ENCODE peak calls at places on chromosomes 6 and 20, in eight cellular contexts. One of them, this sample, is unnamed.

GRCh38 chr6:35036059-35036827 is 104.9 kb downstream of the TCP11 start:
- DNase-seq in left ventricle myocardium inferior: no peak
- DNase-seq in cardiac muscle cell: no peak
- DNase-seq in H7: no peak
- DNase-seq in NCI-H226: no peak
- DNase-seq in C1 segment of cervical spinal cord: no peak
- DNase-seq in AG20443: no peak
- DNase-seq in NCI-H1417: no peak
- DNase-seq in this sample: no peak

GRCh38 chr6:162819284-162819683 is 91.5 kb downstream of the PACRG start:
- DNase-seq in left ventricle myocardium inferior: no peak
- DNase-seq in cardiac muscle cell: no peak
- DNase-seq in H7: no peak
- DNase-seq in NCI-H226: no peak
- DNase-seq in C1 segment of cervical spinal cord: no peak
- DNase-seq in AG20443: no peak
- DNase-seq in NCI-H1417: no peak
- DNase-seq in this sample: no peak

GRCh38 chr20:33540427-33540826 is 50.5 kb downstream of the CBFA2T2 start:
- DNase-seq in left ventricle myocardium inferior: no peak
- DNase-seq in cardiac muscle cell: no peak
- DNase-seq in H7: no peak
- DNase-seq in NCI-H226: no peak
- DNase-seq in C1 segment of cervical spinal cord: no peak
- DNase-seq in AG20443: no peak
- DNase-seq in NCI-H1417: no peak
- DNase-seq in this sample: no peak

GRCh38 chr6:168060521-168060931 is 18.5 kb downstream of the FRMD1 start:
- DNase-seq in left ventricle myocardium inferior: peak; percentile 72
- DNase-seq in cardiac muscle cell: peak; percentile 65
- DNase-seq in H7: peak; percentile 88
- DNase-seq in NCI-H226: peak; percentile 53
- DNase-seq in C1 segment of cervical spinal cord: peak; percentile 57
- DNase-seq in AG20443: peak; percentile 84
- DNase-seq in NCI-H1417: peak; percentile 21
- DNase-seq in this sample: peak; percentile 86

GRCh38 chr6:43159599-43159998 is 11.5 kb upstream of the SRF start:
- DNase-seq in left ventricle myocardium inferior: no peak
- DNase-seq in cardiac muscle cell: no peak
- DNase-seq in H7: no peak
- DNase-seq in NCI-H226: no peak
- DNase-seq in C1 segment of cervical spinal cord: no peak
- DNase-seq in AG20443: no peak
- DNase-seq in NCI-H1417: no peak
- DNase-seq in this sample: no peak

GRCh38 chr20:63177134-63177784 is 38.7 kb downstream of the YTHDF1 start:
- DNase-seq in left ventricle myocardium inferior: no peak
- DNase-seq in cardiac muscle cell: no peak
- DNase-seq in H7: peak; percentile 92
- DNase-seq in NCI-H226: no peak
- DNase-seq in C1 segment of cervical spinal cord: no peak
- DNase-seq in AG20443: no peak
- DNase-seq in NCI-H1417: no peak
- DNase-seq in this sample: no peak

GRCh38 chr6:1809359-1809988 is 199.8 kb downstream of the FOXC1 start:
- DNase-seq in left ventricle myocardium inferior: no peak
- DNase-seq in cardiac muscle cell: no peak
- DNase-seq in H7: no peak
- DNase-seq in NCI-H226: no peak
- DNase-seq in C1 segment of cervical spinal cord: no peak
- DNase-seq in AG20443: no peak
- DNase-seq in NCI-H1417: no peak
- DNase-seq in this sample: no peak

GRCh38 chr6:12420626-12421025 is 130.5 kb downstream of the EDN1 start:
- DNase-seq in left ventricle myocardium inferior: no peak
- DNase-seq in cardiac muscle cell: no peak
- DNase-seq in H7: no peak
- DNase-seq in NCI-H226: no peak
- DNase-seq in C1 segment of cervical spinal cord: no peak
- DNase-seq in AG20443: peak; percentile 29
- DNase-seq in NCI-H1417: no peak
- DNase-seq in this sample: no peak

GRCh38 chr20:60238992-60239655 is 280.9 kb downstream of the CDH26 start:
- DNase-seq in left ventricle myocardium inferior: no peak
- DNase-seq in cardiac muscle cell: no peak
- DNase-seq in H7: no peak
- DNase-seq in NCI-H226: no peak
- DNase-seq in C1 segment of cervical spinal cord: no peak
- DNase-seq in AG20443: no peak
- DNase-seq in NCI-H1417: no peak
- DNase-seq in this sample: peak; percentile 55

This sample was measured in islet precursor cell.